ENCODE peak calls at places on chromosomes 6 and 20, in five cellular contexts. O is ovary, A is transverse colon, E is K562, X is upper lobe of left lung. G is an unnamed sample.

GRCh38 chr6:143596857-143597256 is 80.9 kb upstream of the PHACTR2 start:
- DNase-seq in O (peak), A (no peak), E (no peak), X (no peak), G (no peak)

GRCh38 chr6:118748311-118749062 is 97.1 kb upstream of the CEP85L start:
- DNase-seq in O (peak), A (no peak), E (no peak), X (no peak), G (peak)

GRCh38 chr6:40477246-40478126 is 109.7 kb downstream of the LRFN2 start:
- DNase-seq in O (no peak), A (peak), E (no peak), X (no peak), G (peak)

GRCh38 chr6:89146748-89147715 is 1.2 kb downstream of the PM20D2 start:
- DNase-seq in O (no peak), A (no peak), E (no peak), X (peak), G (no peak)

GRCh38 chr6:27651371-27651732 is 178.4 kb upstream of the ZNF184 start:
- DNase-seq in O (no peak), A (no peak), E (peak), X (no peak), G (no peak)

GRCh38 chr6:167733740-167734661 is 92.7 kb upstream of the AFDN start:
- DNase-seq in O (peak), A (no peak), E (no peak), X (no peak), G (no peak)

GRCh38 chr20:33490934-33491656 is 1.2 kb downstream of the CBFA2T2 start:
- DNase-seq in O (no peak), A (no peak), E (no peak), X (no peak), G (no peak)

GRCh38 chr20:19973920-19974620 is 43.1 kb upstream of the NAA20 start:
- DNase-seq in O (peak), A (peak), E (no peak), X (peak), G (no peak)

GRCh38 chr6:169638915-169639314 is 62.9 kb downstream of the WDR27 start:
- DNase-seq in O (no peak), A (no peak), E (no peak), X (no peak), G (no peak)

GRCh38 chr6:130178692-130179091 is 44.1 kb downstream of the SAMD3 start:
- DNase-seq in O (no peak), A (no peak), E (no peak), X (no peak), G (no peak)

GRCh38 chr6:134589512-134589911 is 271.6 kb upstream of the SGK1 start:
- DNase-seq in O (no peak), A (no peak), E (no peak), X (no peak), G (no peak)

GRCh38 chr6:33426590-33427563 is 7.0 kb downstream of the SYNGAP1 start:
- DNase-seq in O (no peak), A (no peak), E (no peak), X (no peak), G (peak)

GRCh38 chr6:3727036-3727435 is 24.5 kb downstream of the PXDC1 start:
- DNase-seq in O (no peak), A (no peak), E (no peak), X (no peak), G (no peak)

GRCh38 chr6:113742342-113742741 is 114.8 kb upstream of the MARCKS start:
- DNase-seq in O (no peak), A (no peak), E (no peak), X (no peak), G (no peak)

GRCh38 chr20:10611357-10611756 is 62.4 kb downstream of the JAG1 start:
- DNase-seq in O (no peak), A (peak), E (peak), X (no peak), G (peak)

GRCh38 chr20:63108247-63108646 is 101.5 kb upstream of the BHLHE23 start:
- DNase-seq in O (no peak), A (no peak), E (no peak), X (no peak), G (no peak)

GRCh38 chr6:35497571-35498406 is 910 bp upstream of the TEAD3 start:
- DNase-seq in O (peak), A (peak), E (peak), X (peak), G (peak)

GRCh38 chr20:39897058-39897457 is 792.0 kb downstream of the MAFB start:
- DNase-seq in O (no peak), A (no peak), E (no peak), X (no peak), G (no peak)

GRCh38 chr6:115444079-115444478 is 616.6 kb downstream of the FRK start:
- DNase-seq in O (no peak), A (no peak), E (no peak), X (no peak), G (peak)
- H3K4me3 ChIP-seq in O (no peak), A (no peak), E (no peak), X (no peak), G (no peak)

DNA sequence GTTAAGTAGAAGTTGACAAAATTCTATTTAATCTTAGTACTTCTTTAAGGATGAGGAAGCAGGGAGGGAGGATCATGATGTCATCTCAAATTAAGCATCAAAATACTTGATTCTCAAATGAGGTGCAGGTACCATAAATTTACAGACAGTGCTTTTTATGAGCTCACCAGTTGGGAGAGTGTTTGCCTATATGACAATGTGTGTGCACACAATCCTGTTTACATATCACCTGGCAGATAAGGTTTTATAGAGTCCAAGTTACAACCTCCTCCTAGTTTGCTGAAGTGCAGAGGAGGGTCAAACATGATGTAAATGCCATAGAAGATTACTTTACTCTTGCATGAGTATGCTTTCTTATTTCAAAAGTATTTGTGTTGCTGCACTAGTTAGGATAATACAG is 6.4 kb downstream of the ATXN1 start:
- DNase-seq in O (no peak), A (no peak), E (no peak), X (no peak), G (no peak)
- TF ChIP-seq EP300 in O (no peak), A (peak), E (no peak), X (no peak), G (no peak)

GRCh38 chr20:21208999-21209398 is 83.1 kb downstream of the KIZ start:
- DNase-seq in O (no peak), A (no peak), E (no peak), X (no peak), G (peak)

GRCh38 chr20:21213691-21214090 is 87.8 kb downstream of the KIZ start:
- DNase-seq in O (no peak), A (no peak), E (no peak), X (no peak), G (no peak)

GRCh38 chr20:21209668-21210067 is 83.8 kb downstream of the KIZ start:
- DNase-seq in O (no peak), A (no peak), E (no peak), X (no peak), G (peak)

GRCh38 chr20:21214431-21214830 is 88.5 kb downstream of the KIZ start:
- DNase-seq in O (no peak), A (no peak), E (no peak), X (no peak), G (no peak)
- H3K4me3 ChIP-seq in O (no peak), A (no peak), E (no peak), X (no peak), G (no peak)

DNA sequence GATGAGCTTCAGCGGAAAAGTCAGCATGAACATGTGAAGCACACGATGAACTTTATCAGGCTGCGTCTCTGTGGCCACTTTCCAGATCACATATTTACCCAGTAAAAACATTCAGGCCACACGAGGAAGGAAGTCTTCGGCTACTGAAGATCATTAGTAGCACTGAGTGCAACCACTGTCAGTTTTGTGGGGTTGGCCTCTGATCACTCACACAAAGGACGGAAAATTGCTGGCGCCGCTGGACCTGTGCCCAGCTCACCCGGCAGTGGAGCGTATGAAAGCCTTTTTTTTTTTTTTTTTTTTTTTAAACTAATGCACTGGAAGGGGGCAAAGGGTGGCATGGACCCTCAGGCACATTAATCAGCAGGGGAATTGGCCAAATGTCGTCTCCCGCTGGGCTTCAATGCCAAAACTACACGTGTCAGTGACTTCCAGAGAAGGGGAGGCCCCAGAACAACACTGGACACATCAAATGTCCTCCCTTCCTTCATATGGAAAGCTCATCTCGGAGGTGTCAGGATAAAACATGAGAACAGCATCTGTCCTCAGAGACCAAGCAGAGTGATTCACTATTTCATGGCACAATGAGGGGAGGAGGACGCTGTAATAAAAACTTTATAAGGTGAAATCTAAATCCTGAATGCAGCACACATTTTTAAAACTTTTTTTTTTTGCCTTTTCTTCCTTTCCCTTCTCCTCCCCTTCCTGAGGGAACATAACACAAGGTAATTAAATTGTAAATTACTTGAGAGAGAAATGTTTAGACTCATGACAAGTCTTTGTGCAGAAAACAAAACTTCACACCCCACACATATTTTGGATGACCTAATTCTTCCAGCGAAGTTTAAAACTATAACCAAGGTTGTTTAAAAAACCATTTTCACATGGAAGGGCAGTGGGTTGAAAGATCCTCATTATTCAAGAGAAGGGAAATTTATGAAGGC is 223.4 kb downstream of the FOXC1 start:
- DNase-seq in O (peak), A (peak), E (no peak), X (no peak), G (peak)
- TF ChIP-seq EP300 in O (no peak), A (no peak), E (no peak), X (no peak), G (peak)

GRCh38 chr6:83861077-83861476 is 1.6 kb downstream of the CYB5R4 start:
- DNase-seq in O (no peak), A (no peak), E (no peak), X (no peak), G (no peak)
- H3K4me3 ChIP-seq in O (no peak), A (no peak), E (peak), X (peak), G (peak)

GRCh38 chr20:325889-326644 is 715 bp downstream of the SOX12 start:
- DNase-seq in O (peak), A (peak), E (peak), X (peak), G (peak)

GRCh38 chr20:327946-328563 is 2.7 kb downstream of the SOX12 start:
- DNase-seq in O (no peak), A (no peak), E (no peak), X (no peak), G (no peak)

GRCh38 chr20:326645-327031 is 1.3 kb downstream of the SOX12 start:
- DNase-seq in O (no peak), A (peak), E (no peak), X (no peak), G (no peak)

GRCh38 chr20:328596-329324 is 3.4 kb downstream of the SOX12 start:
- DNase-seq in O (no peak), A (no peak), E (no peak), X (no peak), G (no peak)

GRCh38 chr20:327041-327945 is 1.9 kb downstream of the SOX12 start:
- DNase-seq in O (peak), A (peak), E (peak), X (peak), G (peak)
- TF ChIP-seq EP300 in O (no peak), A (no peak), E (no peak), X (no peak), G (peak)

GRCh38 chr6:122717350-122717749 is 62.2 kb upstream of the FABP7 start:
- DNase-seq in O (no peak), A (no peak), E (no peak), X (no peak), G (no peak)
- H3K4me3 ChIP-seq in O (no peak), A (no peak), E (no peak), X (no peak), G (no peak)

DNA sequence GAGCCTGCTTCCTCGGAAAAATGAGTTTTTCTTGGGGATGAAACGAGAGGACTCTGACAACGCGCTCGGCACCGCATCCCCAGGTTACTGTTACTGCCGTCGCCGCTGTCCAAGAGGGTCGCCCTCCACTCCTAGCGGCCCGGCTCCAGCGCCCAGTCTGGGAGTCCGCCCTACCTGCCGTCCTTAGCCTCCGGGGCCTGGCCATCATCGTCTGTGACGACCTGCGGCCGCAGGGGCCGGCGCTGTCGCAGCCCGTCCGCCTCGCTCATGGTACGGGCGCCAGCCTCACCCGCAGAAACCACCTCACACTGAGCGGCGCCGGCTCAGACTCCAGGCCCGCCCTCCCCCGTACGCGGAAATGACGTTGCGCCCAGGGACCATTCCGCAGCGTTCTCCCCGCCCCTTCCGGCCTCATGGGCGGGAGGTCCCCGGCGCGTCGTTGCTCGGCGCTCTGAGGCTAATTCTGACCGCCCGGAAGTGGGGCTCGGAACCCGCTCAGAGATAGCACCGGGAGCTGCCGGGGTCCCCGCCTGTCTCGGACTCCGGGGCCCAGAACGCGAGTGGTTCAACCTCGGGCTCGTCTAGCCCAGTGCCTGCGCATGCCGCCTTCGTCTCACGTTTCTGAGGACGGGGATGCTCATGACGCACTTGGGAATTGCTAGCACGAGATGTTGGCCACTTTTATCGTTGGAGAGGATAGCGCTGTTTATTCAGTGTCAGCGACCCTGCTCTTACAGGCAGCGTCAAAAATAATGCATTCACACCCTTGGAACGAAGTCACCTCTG is at the start of gene APMAP:
- DNase-seq in O (peak), A (peak), E (peak), X (peak), G (peak)
- TF ChIP-seq EP300 in O (no peak), A (no peak), E (no peak), X (no peak), G (no peak)

GRCh38 chr6:10384333-10384718 is 30.5 kb downstream of the TFAP2A start:
- DNase-seq in O (no peak), A (no peak), E (no peak), X (no peak), G (no peak)
- H3K4me3 ChIP-seq in O (no peak), A (no peak), E (no peak), X (no peak), G (no peak)

DNA sequence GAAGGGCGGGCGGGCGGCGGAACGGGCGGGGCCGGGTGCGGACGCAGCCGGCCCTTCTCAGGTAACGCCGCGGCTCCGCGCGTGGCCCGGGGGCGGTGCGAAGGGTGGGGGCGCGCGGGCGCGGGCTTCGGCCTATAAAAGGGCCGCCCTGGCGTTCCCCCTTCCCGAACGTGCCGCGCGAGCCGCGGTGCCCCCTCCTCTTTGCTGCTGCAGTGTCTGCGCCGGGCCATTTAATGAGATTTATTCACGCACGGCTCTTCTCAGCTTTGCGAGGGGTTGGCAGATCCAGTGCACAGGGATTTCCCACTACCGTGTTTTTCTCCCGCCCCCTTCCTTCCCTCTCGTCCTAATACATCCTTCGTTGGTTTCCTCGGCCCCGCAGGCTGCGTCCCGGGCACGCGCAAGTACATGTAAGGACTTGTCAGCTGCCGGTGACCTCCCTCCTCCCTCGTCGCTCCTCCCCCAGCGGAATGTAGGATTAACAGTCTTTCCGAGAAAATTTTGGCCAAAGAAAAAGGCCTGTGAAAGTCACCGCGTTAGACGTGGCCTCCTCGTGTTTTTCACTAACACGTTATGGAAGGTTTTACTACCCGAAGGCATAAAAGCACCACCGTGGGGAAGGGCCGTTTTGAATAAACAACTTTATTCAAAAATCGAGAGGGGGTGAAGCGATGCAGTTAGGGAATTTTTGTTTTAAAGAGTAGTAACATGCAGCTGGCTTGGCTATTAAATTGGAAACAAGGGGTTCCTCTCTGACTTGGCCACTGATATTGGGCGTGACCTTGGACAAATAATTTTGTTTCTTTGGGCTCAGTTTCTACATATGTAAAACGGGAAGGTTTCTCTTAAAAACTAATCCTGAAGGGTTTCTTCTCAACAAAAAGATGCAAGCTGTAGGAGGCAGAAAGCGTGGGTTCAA is 977 bp upstream of the REV3L start:
- DNase-seq in O (peak), A (peak), E (peak), X (peak), G (peak)
- TF ChIP-seq EP300 in O (peak), A (peak), E (peak), X (no peak), G (no peak)

G was measured in SK-N-SH.